ENCODE peak calls at places on chromosomes 13 and 19, in ten cellular contexts. O is OCI-LY7; B is occipital lobe; S is iPS DF 19.7; J is fibroblast of pulmonary artery; K is nephron progenitor cell; A is SW480; C is posterior vena cava; D is activated T-cell treated with anti-CD3 and anti-CD28 coated beads, Interleukin-2, amount 50 U/mL, for 72 hours; U is Right ventricle myocardium superior. H is an unnamed sample.

GRCh38 chr13:107211073-107211472 is 643.1 kb upstream of the ARGLU1 start:
- DNase-seq in D (peak; percentile 49), C (peak; percentile 85), K (peak; percentile 80), A (peak; percentile 83), U (peak; percentile 75), J (peak; percentile 91), B (peak; percentile 77), S (no peak), O (peak; percentile 42), H (peak; percentile 75)

GRCh38 chr13:50677687-50678463 is 165.6 kb downstream of the DLEU7 start:
- DNase-seq in S (no peak), C (no peak), O (no peak), D (no peak), J (no peak), B (peak; percentile 33), A (peak; percentile 81), U (no peak), K (no peak), H (no peak)

GRCh38 chr13:29522044-29522685 is 73.3 kb downstream of the SLC7A1 start:
- DNase-seq in A (no peak), B (no peak), U (no peak), S (no peak), J (peak; percentile 97), D (no peak), C (peak; percentile 79), K (no peak), O (no peak), H (no peak)

GRCh38 chr13:92806215-92806614 is 420.4 kb upstream of the GPC6 start:
- DNase-seq in C (no peak), U (no peak), B (no peak), A (peak; percentile 1), O (peak; percentile 0), S (no peak), D (no peak), J (peak; percentile 10), K (no peak), H (no peak)

GRCh38 chr19:2291185-2291751 is 9.3 kb upstream of the PEAK3 start:
- DNase-seq in O (no peak), D (no peak), J (no peak), B (no peak), C (no peak), U (no peak), S (no peak), K (peak; percentile 86), A (no peak), H (no peak)

GRCh38 chr13:37138169-37138568 is 32.7 kb upstream of the CSNK1A1L start:
- DNase-seq in K (peak; percentile 2), J (peak; percentile 44), A (no peak), B (no peak), U (no peak), O (no peak), S (peak; percentile 3), D (no peak), C (no peak), H (no peak)

GRCh38 chr19:3801412-3802096 is 15.4 kb upstream of the MATK start:
- DNase-seq in C (no peak), O (no peak), K (peak; percentile 70), A (no peak), U (no peak), J (no peak), D (peak; percentile 70), B (peak; percentile 74), S (peak; percentile 28), H (peak; percentile 56)

GRCh38 chr13:112903071-112903577 is 65.9 kb upstream of the MCF2L start:
- DNase-seq in A (no peak), O (no peak), U (no peak), J (no peak), C (peak; percentile 63), B (no peak), K (no peak), S (no peak), D (no peak), H (no peak)

GRCh38 chr13:72788831-72789230 is 6.9 kb downstream of the PIBF1 start:
- DNase-seq in S (no peak), A (no peak), K (no peak), B (no peak), O (no peak), U (no peak), C (no peak), D (no peak), J (no peak), H (no peak)

GRCh38 chr13:32164622-32165268 is 133.2 kb downstream of the FRY start:
- DNase-seq in C (no peak), O (peak; percentile 69), K (peak; percentile 42), U (no peak), J (peak; percentile 82), S (peak; percentile 56), D (peak; percentile 11), A (peak; percentile 69), B (no peak), H (peak; percentile 79)

GRCh38 chr13:19845758-19846157 is 17.7 kb downstream of the ZMYM5 start:
- DNase-seq in J (peak; percentile 97), D (peak; percentile 7), U (no peak), C (no peak), O (no peak), A (peak; percentile 62), B (peak; percentile 5), S (no peak), K (no peak), H (no peak)

GRCh38 chr13:100063906-100064305 is 25.0 kb upstream of the PCCA start:
- DNase-seq in D (no peak), U (no peak), A (no peak), S (no peak), C (no peak), J (no peak), K (no peak), B (no peak), O (no peak), H (no peak)

GRCh38 chr19:2255982-2256685 is at the start of gene JSRP1:
- DNase-seq in D (no peak), U (no peak), J (no peak), S (no peak), C (no peak), B (no peak), K (no peak), O (peak; percentile 49), A (no peak), H (peak; percentile 49)

GRCh38 chr19:4660181-4660791 is 9.9 kb downstream of the MYDGF start:
- DNase-seq in A (peak; percentile 33), S (no peak), C (no peak), D (peak; percentile 36), O (peak; percentile 36), J (no peak), K (no peak), U (no peak), B (no peak), H (peak; percentile 82)

GRCh38 chr19:3203754-3204645 is 18.3 kb downstream of the NCLN start:
- DNase-seq in J (no peak), S (no peak), K (no peak), B (no peak), A (no peak), O (no peak), D (no peak), C (peak; percentile 79), U (no peak), H (no peak)

GRCh38 chr19:6333439-6333838 is at the start of gene ACER1:
- DNase-seq in D (no peak), A (no peak), O (no peak), S (no peak), C (no peak), B (no peak), K (no peak), U (no peak), J (no peak), H (no peak)

GRCh38 chr19:1616396-1616795 is 11.1 kb upstream of the UQCR11 start:
- DNase-seq in O (no peak), K (no peak), U (no peak), A (no peak), D (no peak), J (peak; percentile 65), C (no peak), S (no peak), B (no peak), H (no peak)

GRCh38 chr13:81058211-81058915 is 717.4 kb upstream of the SPRY2 start:
- DNase-seq in B (no peak), O (no peak), D (no peak), S (no peak), A (no peak), J (peak; percentile 18), U (no peak), K (no peak), C (no peak), H (no peak)

GRCh38 chr19:8251025-8251472 is 41.9 kb downstream of the CERS4 start:
- DNase-seq in S (no peak), C (peak; percentile 90), K (no peak), O (no peak), D (no peak), U (peak; percentile 90), A (no peak), J (peak; percentile 27), B (peak; percentile 57), H (peak; percentile 23)

GRCh38 chr13:98240974-98241373 is 63.9 kb upstream of the RNF113B start:
- DNase-seq in S (no peak), U (no peak), A (no peak), O (no peak), B (no peak), J (no peak), C (no peak), K (no peak), D (no peak), H (no peak)

GRCh38 chr13:72716776-72717175 is 10.7 kb downstream of the MZT1 start:
- DNase-seq in B (no peak), S (no peak), C (no peak), A (no peak), D (no peak), O (no peak), U (no peak), K (no peak), J (peak; percentile 46), H (no peak)

GRCh38 chr19:10260141-10260584 is 8.1 kb downstream of the MRPL4 start:
- DNase-seq in O (no peak), D (peak; percentile 77), A (peak; percentile 73), C (no peak), K (no peak), B (peak; percentile 20), J (no peak), S (no peak), U (no peak), H (no peak)

GRCh38 chr19:28667348-28667977 is 545.5 kb downstream of the UQCRFS1 start:
- DNase-seq in C (no peak), B (no peak), J (no peak), S (no peak), D (no peak), U (no peak), K (no peak), A (no peak), O (no peak), H (no peak)

GRCh38 chr13:98411617-98412310 is 165.1 kb downstream of the STK24 start:
- DNase-seq in D (no peak), J (no peak), C (no peak), U (peak; percentile 73), O (no peak), B (no peak), K (no peak), S (no peak), A (no peak), H (no peak)

GRCh38 chr19:49338691-49339363 is 3.6 kb downstream of the CD37 start:
- DNase-seq in J (peak; percentile 44), B (peak; percentile 16), S (no peak), U (peak; percentile 83), D (no peak), A (peak; percentile 79), K (peak; percentile 95), O (peak; percentile 94), C (peak; percentile 84), H (peak; percentile 61)